ENCODE peak calls at places on chromosomes 3 and 15, in ten cellular contexts. One of them, this sample, is unnamed.

GRCh38 chr3:81451611-81452010 is 309.8 kb downstream of the GBE1 start:
- DNase-seq in fibroblast of lung: peak
- DNase-seq in substantia nigra: no peak
- DNase-seq in dorsolateral prefrontal cortex: no peak
- DNase-seq in RWPE1: no peak
- DNase-seq in tibial nerve: no peak
- DNase-seq in colonic mucosa: no peak
- DNase-seq in GM23338: peak
- DNase-seq in ovary: no peak
- DNase-seq in IMR-90: no peak
- DNase-seq in this sample: no peak

GRCh38 chr3:117407317-117407716 is 697.7 kb downstream of the TUSC7 start:
- DNase-seq in ovary: no peak
- DNase-seq in tibial nerve: no peak
- DNase-seq in GM23338: peak
- DNase-seq in substantia nigra: no peak
- DNase-seq in IMR-90: peak
- DNase-seq in dorsolateral prefrontal cortex: no peak
- DNase-seq in colonic mucosa: no peak
- DNase-seq in fibroblast of lung: peak
- DNase-seq in RWPE1: peak
- DNase-seq in this sample: no peak

GRCh38 chr3:58093573-58094195 is 85.5 kb downstream of the FLNB start:
- DNase-seq in GM23338: no peak
- DNase-seq in colonic mucosa: no peak
- DNase-seq in ovary: no peak
- DNase-seq in fibroblast of lung: peak
- DNase-seq in dorsolateral prefrontal cortex: no peak
- DNase-seq in substantia nigra: no peak
- DNase-seq in RWPE1: peak
- DNase-seq in IMR-90: peak
- DNase-seq in tibial nerve: no peak
- DNase-seq in this sample: no peak

GRCh38 chr3:10515884-10516495 is 10.6 kb upstream of the ATP2B2 start:
- DNase-seq in ovary: no peak
- DNase-seq in substantia nigra: no peak
- DNase-seq in dorsolateral prefrontal cortex: no peak
- DNase-seq in IMR-90: no peak
- DNase-seq in GM23338: peak
- DNase-seq in fibroblast of lung: no peak
- DNase-seq in tibial nerve: no peak
- DNase-seq in RWPE1: no peak
- DNase-seq in colonic mucosa: no peak
- DNase-seq in this sample: no peak

GRCh38 chr3:159669024-159669476 is 319.6 kb upstream of the IL12A start:
- DNase-seq in dorsolateral prefrontal cortex: no peak
- DNase-seq in colonic mucosa: no peak
- DNase-seq in substantia nigra: no peak
- DNase-seq in fibroblast of lung: peak
- DNase-seq in GM23338: no peak
- DNase-seq in tibial nerve: no peak
- DNase-seq in RWPE1: no peak
- DNase-seq in IMR-90: peak
- DNase-seq in ovary: no peak
- DNase-seq in this sample: no peak

GRCh38 chr15:51227967-51228783 is 110.2 kb downstream of the CYP19A1 start:
- DNase-seq in tibial nerve: no peak
- DNase-seq in GM23338: peak
- DNase-seq in fibroblast of lung: peak
- DNase-seq in IMR-90: peak
- DNase-seq in RWPE1: peak
- DNase-seq in dorsolateral prefrontal cortex: no peak
- DNase-seq in colonic mucosa: no peak
- DNase-seq in substantia nigra: no peak
- DNase-seq in ovary: no peak
- DNase-seq in this sample: no peak

GRCh38 chr3:195537995-195538394 is 5.1 kb downstream of the PPP1R2 start:
- DNase-seq in colonic mucosa: no peak
- DNase-seq in dorsolateral prefrontal cortex: no peak
- DNase-seq in RWPE1: no peak
- DNase-seq in ovary: no peak
- DNase-seq in tibial nerve: no peak
- DNase-seq in IMR-90: no peak
- DNase-seq in GM23338: no peak
- DNase-seq in substantia nigra: no peak
- DNase-seq in fibroblast of lung: no peak
- DNase-seq in this sample: no peak

GRCh38 chr15:72340366-72340765 is 20.4 kb upstream of the CELF6 start:
- DNase-seq in colonic mucosa: no peak
- DNase-seq in dorsolateral prefrontal cortex: no peak
- DNase-seq in ovary: no peak
- DNase-seq in RWPE1: no peak
- DNase-seq in IMR-90: peak
- DNase-seq in substantia nigra: no peak
- DNase-seq in fibroblast of lung: peak
- DNase-seq in tibial nerve: no peak
- DNase-seq in GM23338: no peak
- DNase-seq in this sample: no peak

GRCh38 chr3:154955907-154956533 is 124.1 kb upstream of the MME start:
- DNase-seq in substantia nigra: no peak
- DNase-seq in IMR-90: no peak
- DNase-seq in dorsolateral prefrontal cortex: no peak
- DNase-seq in RWPE1: no peak
- DNase-seq in colonic mucosa: no peak
- DNase-seq in ovary: no peak
- DNase-seq in tibial nerve: no peak
- DNase-seq in GM23338: no peak
- DNase-seq in fibroblast of lung: no peak
- DNase-seq in this sample: no peak

GRCh38 chr15:60121845-60122244 is 117.7 kb downstream of the FOXB1 start:
- DNase-seq in fibroblast of lung: no peak
- DNase-seq in colonic mucosa: no peak
- DNase-seq in IMR-90: no peak
- DNase-seq in RWPE1: no peak
- DNase-seq in dorsolateral prefrontal cortex: no peak
- DNase-seq in GM23338: no peak
- DNase-seq in ovary: no peak
- DNase-seq in substantia nigra: no peak
- DNase-seq in tibial nerve: no peak
- DNase-seq in this sample: no peak

GRCh38 chr15:90819850-90820249 is 48.5 kb upstream of the FURIN start:
- DNase-seq in fibroblast of lung: no peak
- DNase-seq in ovary: no peak
- DNase-seq in colonic mucosa: no peak
- DNase-seq in GM23338: no peak
- DNase-seq in tibial nerve: no peak
- DNase-seq in substantia nigra: no peak
- DNase-seq in IMR-90: no peak
- DNase-seq in RWPE1: no peak
- DNase-seq in dorsolateral prefrontal cortex: no peak
- DNase-seq in this sample: no peak

GRCh38 chr3:12193485-12194165 is 34.9 kb upstream of the TIMP4 start:
- DNase-seq in fibroblast of lung: peak
- DNase-seq in GM23338: no peak
- DNase-seq in IMR-90: peak
- DNase-seq in substantia nigra: no peak
- DNase-seq in RWPE1: peak
- DNase-seq in ovary: no peak
- DNase-seq in colonic mucosa: peak
- DNase-seq in dorsolateral prefrontal cortex: no peak
- DNase-seq in tibial nerve: peak
- DNase-seq in this sample: no peak

GRCh38 chr3:112293368-112294321 is at the start of gene SLC9C1:
- DNase-seq in IMR-90: peak
- DNase-seq in tibial nerve: peak
- DNase-seq in substantia nigra: no peak
- DNase-seq in RWPE1: peak
- DNase-seq in colonic mucosa: peak
- DNase-seq in GM23338: peak
- DNase-seq in dorsolateral prefrontal cortex: peak
- DNase-seq in fibroblast of lung: peak
- DNase-seq in ovary: peak
- DNase-seq in this sample: peak

GRCh38 chr3:159607856-159608255 is 380.8 kb upstream of the IL12A start:
- DNase-seq in fibroblast of lung: no peak
- DNase-seq in ovary: no peak
- DNase-seq in IMR-90: no peak
- DNase-seq in colonic mucosa: no peak
- DNase-seq in dorsolateral prefrontal cortex: no peak
- DNase-seq in tibial nerve: no peak
- DNase-seq in GM23338: no peak
- DNase-seq in RWPE1: no peak
- DNase-seq in substantia nigra: no peak
- DNase-seq in this sample: no peak

GRCh38 chr3:76065975-76066374 is 280.6 kb upstream of the ZNF717 start:
- DNase-seq in colonic mucosa: no peak
- DNase-seq in GM23338: no peak
- DNase-seq in substantia nigra: no peak
- DNase-seq in RWPE1: peak
- DNase-seq in ovary: no peak
- DNase-seq in tibial nerve: no peak
- DNase-seq in IMR-90: peak
- DNase-seq in dorsolateral prefrontal cortex: no peak
- DNase-seq in fibroblast of lung: peak
- DNase-seq in this sample: no peak

GRCh38 chr3:85313380-85313779 is 354.6 kb downstream of the CADM2 start:
- DNase-seq in substantia nigra: no peak
- DNase-seq in fibroblast of lung: no peak
- DNase-seq in ovary: no peak
- DNase-seq in RWPE1: no peak
- DNase-seq in tibial nerve: no peak
- DNase-seq in colonic mucosa: no peak
- DNase-seq in GM23338: no peak
- DNase-seq in dorsolateral prefrontal cortex: no peak
- DNase-seq in IMR-90: no peak
- DNase-seq in this sample: no peak

GRCh38 chr3:88150771-88151170 is 1.0 kb downstream of the C3orf38 start:
- DNase-seq in IMR-90: no peak
- DNase-seq in dorsolateral prefrontal cortex: no peak
- DNase-seq in fibroblast of lung: no peak
- DNase-seq in substantia nigra: no peak
- DNase-seq in ovary: no peak
- DNase-seq in GM23338: no peak
- DNase-seq in colonic mucosa: no peak
- DNase-seq in RWPE1: no peak
- DNase-seq in tibial nerve: no peak
- DNase-seq in this sample: no peak

GRCh38 chr3:52069135-52069534 is 12.8 kb upstream of the DUSP7 start:
- DNase-seq in fibroblast of lung: no peak
- DNase-seq in IMR-90: no peak
- DNase-seq in substantia nigra: no peak
- DNase-seq in GM23338: no peak
- DNase-seq in dorsolateral prefrontal cortex: no peak
- DNase-seq in colonic mucosa: no peak
- DNase-seq in tibial nerve: no peak
- DNase-seq in ovary: no peak
- DNase-seq in RWPE1: no peak
- DNase-seq in this sample: no peak
- H3K27ac ChIP-seq in fibroblast of lung: no peak
- H3K27ac ChIP-seq in IMR-90: no peak
- H3K27ac ChIP-seq in substantia nigra: no peak
- H3K27ac ChIP-seq in GM23338: no peak
- H3K27ac ChIP-seq in dorsolateral prefrontal cortex: no peak
- H3K27ac ChIP-seq in colonic mucosa: no peak
- H3K27ac ChIP-seq in tibial nerve: no peak
- H3K27ac ChIP-seq in ovary: no peak
- H3K27ac ChIP-seq in RWPE1: peak
- H3K27ac ChIP-seq in this sample: no peak

DNA sequence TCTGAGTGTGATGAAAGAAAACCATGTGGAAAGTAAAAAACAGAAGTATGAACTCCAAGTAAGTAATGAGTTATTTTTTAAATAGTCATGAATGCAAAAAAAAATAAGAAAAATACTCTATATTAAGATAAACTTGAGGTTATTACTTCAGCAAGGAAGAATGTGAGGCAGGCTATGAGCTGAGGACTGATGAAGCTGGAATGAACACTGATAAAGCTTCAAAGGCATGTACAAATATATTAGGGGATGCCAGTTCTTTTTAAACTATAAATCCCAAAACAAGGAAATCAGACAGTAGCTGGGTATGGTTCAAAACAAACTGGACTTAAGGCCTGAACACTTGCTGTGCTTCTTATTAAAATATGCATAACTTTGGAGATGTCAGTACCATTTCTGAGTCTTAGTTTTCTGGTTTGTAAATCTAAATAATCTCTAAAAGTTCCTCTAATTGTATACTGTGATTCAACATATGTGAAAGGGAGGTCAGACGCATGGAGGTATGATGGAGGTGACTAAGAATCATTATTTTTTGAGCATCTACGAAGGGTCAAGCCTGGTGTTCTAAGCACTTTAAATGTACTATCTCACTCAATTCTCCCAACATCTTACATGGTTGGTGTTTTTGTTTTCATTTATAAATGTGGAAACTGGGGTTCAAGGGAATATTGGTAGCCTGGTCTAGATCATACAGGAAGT is 59.7 kb downstream of the COL6A6 start:
- DNase-seq in dorsolateral prefrontal cortex: no peak
- DNase-seq in IMR-90: peak
- DNase-seq in ovary: no peak
- DNase-seq in RWPE1: no peak
- DNase-seq in fibroblast of lung: peak
- DNase-seq in tibial nerve: no peak
- DNase-seq in GM23338: no peak
- DNase-seq in colonic mucosa: no peak
- DNase-seq in substantia nigra: no peak
- DNase-seq in this sample: no peak
- H3K27ac ChIP-seq in dorsolateral prefrontal cortex: no peak
- H3K27ac ChIP-seq in IMR-90: peak
- H3K27ac ChIP-seq in ovary: no peak
- H3K27ac ChIP-seq in RWPE1: no peak
- H3K27ac ChIP-seq in fibroblast of lung: no peak
- H3K27ac ChIP-seq in tibial nerve: no peak
- H3K27ac ChIP-seq in GM23338: no peak
- H3K27ac ChIP-seq in colonic mucosa: no peak
- H3K27ac ChIP-seq in substantia nigra: no peak
- H3K27ac ChIP-seq in this sample: no peak

DNA sequence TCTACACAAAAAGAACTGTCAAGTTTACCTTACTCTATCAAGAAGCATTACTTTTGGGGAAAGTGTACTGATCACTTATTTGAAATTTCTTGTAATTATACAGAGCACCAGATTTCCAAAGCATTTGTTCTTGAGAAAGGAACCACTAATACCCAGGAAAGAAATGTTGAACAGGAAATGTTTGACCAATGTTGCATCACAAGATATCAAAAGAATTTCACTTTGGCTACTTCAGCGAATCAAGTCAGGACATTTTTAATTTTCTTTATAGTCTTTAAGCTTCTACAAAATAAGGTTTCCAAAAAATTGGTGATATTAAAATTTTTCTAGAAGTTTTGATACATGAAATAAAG is 422.0 kb downstream of the MECOM start:
- DNase-seq in colonic mucosa: no peak
- DNase-seq in ovary: no peak
- DNase-seq in dorsolateral prefrontal cortex: no peak
- DNase-seq in IMR-90: peak
- DNase-seq in fibroblast of lung: peak
- DNase-seq in RWPE1: no peak
- DNase-seq in GM23338: no peak
- DNase-seq in tibial nerve: no peak
- DNase-seq in substantia nigra: no peak
- DNase-seq in this sample: no peak
- H3K27ac ChIP-seq in colonic mucosa: no peak
- H3K27ac ChIP-seq in ovary: no peak
- H3K27ac ChIP-seq in dorsolateral prefrontal cortex: no peak
- H3K27ac ChIP-seq in IMR-90: peak
- H3K27ac ChIP-seq in fibroblast of lung: no peak
- H3K27ac ChIP-seq in RWPE1: no peak
- H3K27ac ChIP-seq in GM23338: peak
- H3K27ac ChIP-seq in tibial nerve: no peak
- H3K27ac ChIP-seq in substantia nigra: no peak
- H3K27ac ChIP-seq in this sample: no peak

GRCh38 chr3:115255197-115255585 is 108.1 kb upstream of the ZBTB20 start:
- DNase-seq in tibial nerve: no peak
- DNase-seq in fibroblast of lung: no peak
- DNase-seq in GM23338: no peak
- DNase-seq in colonic mucosa: no peak
- DNase-seq in dorsolateral prefrontal cortex: no peak
- DNase-seq in ovary: no peak
- DNase-seq in RWPE1: no peak
- DNase-seq in IMR-90: no peak
- DNase-seq in substantia nigra: no peak
- DNase-seq in this sample: no peak
- H3K27ac ChIP-seq in tibial nerve: no peak
- H3K27ac ChIP-seq in fibroblast of lung: no peak
- H3K27ac ChIP-seq in GM23338: no peak
- H3K27ac ChIP-seq in colonic mucosa: no peak
- H3K27ac ChIP-seq in dorsolateral prefrontal cortex: no peak
- H3K27ac ChIP-seq in ovary: no peak
- H3K27ac ChIP-seq in RWPE1: no peak
- H3K27ac ChIP-seq in IMR-90: no peak
- H3K27ac ChIP-seq in substantia nigra: no peak
- H3K27ac ChIP-seq in this sample: no peak